ENCODE peak calls at places on chromosomes 3 and 15, in ten cellular contexts. R is colonic mucosa; K is astrocyte of the spinal cord; W is ascending aorta; N is mesendoderm; M is stimulated activated CD8-positive, alpha-beta memory T cell treated with anti-CD3 and anti-CD28 coated beads, Interleukin-15, amount 100 ng/mL, for 24 hours; H is NCI-H2081 treated with DMSO at 0.1 percent for 48 hours; Z is dermis microvascular lymphatic vessel endothelial cell; U is activated CD4-positive, CD25-positive, alpha-beta regulatory T cell; P is neural progenitor cell. S is an unnamed sample.

GRCh38 chr3:177538064-177538742 is 340.9 kb upstream of the TBL1XR1 start:
- DNase-seq in R (peak), K (peak), W (peak), N (no peak), M (no peak), H (no peak), Z (peak), U (no peak), P (no peak), S (no peak)

GRCh38 chr3:99875573-99875924 is 57.9 kb downstream of the CMSS1 start:
- DNase-seq in R (no peak), K (peak), W (no peak), N (no peak), M (no peak), H (no peak), Z (peak), U (no peak), P (peak), S (no peak)

GRCh38 chr15:101031203-101031602 is 112.0 kb downstream of the LRRK1 start:
- DNase-seq in R (peak), K (no peak), W (no peak), N (no peak), M (no peak), H (no peak), Z (no peak), U (no peak), P (no peak), S (peak)

GRCh38 chr15:59963925-59964324 is 40.2 kb upstream of the FOXB1 start:
- DNase-seq in R (no peak), K (no peak), W (no peak), N (no peak), M (no peak), H (no peak), Z (no peak), U (no peak), P (no peak), S (no peak)

GRCh38 chr3:44555753-44556152 is 760 bp downstream of the ZKSCAN7 start:
- DNase-seq in R (no peak), K (peak), W (no peak), N (no peak), M (no peak), H (no peak), Z (no peak), U (no peak), P (no peak), S (no peak)

GRCh38 chr15:95284933-95285401 is 1045.5 kb upstream of the NR2F2 start:
- DNase-seq in R (no peak), K (peak), W (no peak), N (peak), M (no peak), H (no peak), Z (peak), U (no peak), P (peak), S (no peak)

GRCh38 chr3:185402561-185402960 is 39.6 kb downstream of the MAP3K13 start:
- DNase-seq in R (no peak), K (peak), W (no peak), N (no peak), M (no peak), H (peak), Z (no peak), U (no peak), P (peak), S (peak)

GRCh38 chr3:18825586-18826157 is 322.6 kb upstream of the KCNH8 start:
- DNase-seq in R (no peak), K (no peak), W (no peak), N (no peak), M (no peak), H (no peak), Z (no peak), U (no peak), P (no peak), S (no peak)

GRCh38 chr3:129827765-129828164 is 65.7 kb downstream of the TMCC1 start:
- DNase-seq in R (no peak), K (no peak), W (no peak), N (no peak), M (no peak), H (no peak), Z (no peak), U (no peak), P (no peak), S (no peak)

GRCh38 chr15:69143756-69144436 is 16.5 kb upstream of the GLCE start:
- DNase-seq in R (no peak), K (no peak), W (no peak), N (no peak), M (no peak), H (no peak), Z (no peak), U (no peak), P (no peak), S (peak)

GRCh38 chr3:120198305-120198878 is 86.6 kb downstream of the GPR156 start:
- DNase-seq in R (no peak), K (peak), W (no peak), N (peak), M (no peak), H (no peak), Z (no peak), U (no peak), P (no peak), S (no peak)

GRCh38 chr15:67125589-67126502 is 60.4 kb downstream of the SMAD3 start:
- DNase-seq in R (no peak), K (peak), W (peak), N (no peak), M (no peak), H (no peak), Z (peak), U (no peak), P (no peak), S (no peak)

GRCh38 chr15:55630921-55631320 is 42.8 kb upstream of the PYGO1 start:
- DNase-seq in R (no peak), K (no peak), W (no peak), N (no peak), M (no peak), H (no peak), Z (no peak), U (no peak), P (no peak), S (no peak)

GRCh38 chr3:100144255-100144866 is 30.1 kb upstream of the FILIP1L start:
- DNase-seq in R (no peak), K (no peak), W (no peak), N (no peak), M (no peak), H (no peak), Z (no peak), U (no peak), P (no peak), S (no peak)

GRCh38 chr15:62951481-62951880 is 91.1 kb upstream of the TPM1 start:
- DNase-seq in R (no peak), K (no peak), W (peak), N (no peak), M (no peak), H (no peak), Z (no peak), U (no peak), P (no peak), S (no peak)

GRCh38 chr3:183991403-183991802 is 26.3 kb downstream of the ABCC5 start:
- DNase-seq in R (no peak), K (no peak), W (no peak), N (no peak), M (no peak), H (no peak), Z (no peak), U (no peak), P (no peak), S (no peak)

GRCh38 chr3:52333869-52334557 is 17.9 kb downstream of the DNAH1 start:
- DNase-seq in R (no peak), K (no peak), W (no peak), N (no peak), M (no peak), H (no peak), Z (no peak), U (no peak), P (no peak), S (no peak)

GRCh38 chr15:66647358-66647757 is 54.7 kb upstream of the SMAD6 start:
- DNase-seq in R (no peak), K (no peak), W (no peak), N (no peak), M (no peak), H (no peak), Z (no peak), U (no peak), P (no peak), S (no peak)

S was measured in WERI-Rb-1.